ENCODE peak calls at places on chromosomes 13 and 19, in ten cellular contexts. One of them, this sample, is unnamed.

GRCh38 chr19:7705387-7706187 is 3.7 kb upstream of the FCER2 start:
- DNase-seq in esophagus muscularis mucosa: no peak
- DNase-seq in left ventricle myocardium superior: peak; percentile 56
- DNase-seq in lung: peak; percentile 34
- DNase-seq in H7: peak; percentile 31
- DNase-seq in OCI-LY7: peak; percentile 71
- DNase-seq in activated CD4-positive, alpha-beta T cell treated with anti-CD3 and anti-CD28 coated beads, Interleukin-2, amount 50 U/mL, for 24 hours: peak; percentile 43
- DNase-seq in NCI-H1105: no peak
- DNase-seq in stimulated activated CD4-positive, alpha-beta T cell treated with anti-CD3 and anti-CD28 coated beads, Interleukin-12 subunit alpha, Interleukin-12 subunit beta, amount 100 ng/mL, for 48 hours: peak; percentile 63
- DNase-seq in thoracic aorta: no peak
- DNase-seq in this sample: no peak

GRCh38 chr19:10552596-10553053 is 8.9 kb downstream of the ATG4D start:
- DNase-seq in stimulated activated CD4-positive, alpha-beta T cell treated with anti-CD3 and anti-CD28 coated beads, Interleukin-12 subunit alpha, Interleukin-12 subunit beta, amount 100 ng/mL, for 48 hours: no peak
- DNase-seq in left ventricle myocardium superior: no peak
- DNase-seq in NCI-H1105: no peak
- DNase-seq in OCI-LY7: peak; percentile 65
- DNase-seq in activated CD4-positive, alpha-beta T cell treated with anti-CD3 and anti-CD28 coated beads, Interleukin-2, amount 50 U/mL, for 24 hours: no peak
- DNase-seq in thoracic aorta: no peak
- DNase-seq in lung: no peak
- DNase-seq in esophagus muscularis mucosa: no peak
- DNase-seq in H7: peak; percentile 93
- DNase-seq in this sample: peak; percentile 84

GRCh38 chr19:39308531-39309304 is 11.9 kb downstream of the LRFN1 start:
- DNase-seq in lung: no peak
- DNase-seq in left ventricle myocardium superior: no peak
- DNase-seq in NCI-H1105: no peak
- DNase-seq in H7: peak; percentile 93
- DNase-seq in OCI-LY7: no peak
- DNase-seq in stimulated activated CD4-positive, alpha-beta T cell treated with anti-CD3 and anti-CD28 coated beads, Interleukin-12 subunit alpha, Interleukin-12 subunit beta, amount 100 ng/mL, for 48 hours: no peak
- DNase-seq in thoracic aorta: no peak
- DNase-seq in activated CD4-positive, alpha-beta T cell treated with anti-CD3 and anti-CD28 coated beads, Interleukin-2, amount 50 U/mL, for 24 hours: no peak
- DNase-seq in esophagus muscularis mucosa: no peak
- DNase-seq in this sample: peak; percentile 84

GRCh38 chr19:6412111-6412999 is 12.3 kb downstream of the KHSRP start:
- DNase-seq in lung: no peak
- DNase-seq in OCI-LY7: peak; percentile 60
- DNase-seq in left ventricle myocardium superior: peak; percentile 48
- DNase-seq in stimulated activated CD4-positive, alpha-beta T cell treated with anti-CD3 and anti-CD28 coated beads, Interleukin-12 subunit alpha, Interleukin-12 subunit beta, amount 100 ng/mL, for 48 hours: peak; percentile 50
- DNase-seq in NCI-H1105: no peak
- DNase-seq in esophagus muscularis mucosa: no peak
- DNase-seq in thoracic aorta: no peak
- DNase-seq in H7: peak; percentile 95
- DNase-seq in activated CD4-positive, alpha-beta T cell treated with anti-CD3 and anti-CD28 coated beads, Interleukin-2, amount 50 U/mL, for 24 hours: no peak
- DNase-seq in this sample: peak; percentile 90

GRCh38 chr13:40342461-40342860 is 324.0 kb downstream of the FOXO1 start:
- DNase-seq in esophagus muscularis mucosa: no peak
- DNase-seq in OCI-LY7: no peak
- DNase-seq in activated CD4-positive, alpha-beta T cell treated with anti-CD3 and anti-CD28 coated beads, Interleukin-2, amount 50 U/mL, for 24 hours: no peak
- DNase-seq in stimulated activated CD4-positive, alpha-beta T cell treated with anti-CD3 and anti-CD28 coated beads, Interleukin-12 subunit alpha, Interleukin-12 subunit beta, amount 100 ng/mL, for 48 hours: no peak
- DNase-seq in lung: no peak
- DNase-seq in NCI-H1105: no peak
- DNase-seq in left ventricle myocardium superior: no peak
- DNase-seq in thoracic aorta: no peak
- DNase-seq in H7: no peak
- DNase-seq in this sample: no peak

GRCh38 chr13:30334663-30335386 is 27.5 kb upstream of the KATNAL1 start:
- DNase-seq in NCI-H1105: peak; percentile 9
- DNase-seq in left ventricle myocardium superior: no peak
- DNase-seq in OCI-LY7: peak; percentile 60
- DNase-seq in esophagus muscularis mucosa: no peak
- DNase-seq in H7: peak; percentile 58
- DNase-seq in thoracic aorta: no peak
- DNase-seq in stimulated activated CD4-positive, alpha-beta T cell treated with anti-CD3 and anti-CD28 coated beads, Interleukin-12 subunit alpha, Interleukin-12 subunit beta, amount 100 ng/mL, for 48 hours: peak; percentile 71
- DNase-seq in activated CD4-positive, alpha-beta T cell treated with anti-CD3 and anti-CD28 coated beads, Interleukin-2, amount 50 U/mL, for 24 hours: no peak
- DNase-seq in lung: no peak
- DNase-seq in this sample: peak; percentile 53

GRCh38 chr13:111789420-111789819 is 277.5 kb upstream of the SOX1 start:
- DNase-seq in thoracic aorta: no peak
- DNase-seq in NCI-H1105: no peak
- DNase-seq in H7: peak; percentile 18
- DNase-seq in stimulated activated CD4-positive, alpha-beta T cell treated with anti-CD3 and anti-CD28 coated beads, Interleukin-12 subunit alpha, Interleukin-12 subunit beta, amount 100 ng/mL, for 48 hours: no peak
- DNase-seq in left ventricle myocardium superior: no peak
- DNase-seq in activated CD4-positive, alpha-beta T cell treated with anti-CD3 and anti-CD28 coated beads, Interleukin-2, amount 50 U/mL, for 24 hours: no peak
- DNase-seq in esophagus muscularis mucosa: peak; percentile 88
- DNase-seq in OCI-LY7: no peak
- DNase-seq in lung: no peak
- DNase-seq in this sample: peak; percentile 3

GRCh38 chr19:6416658-6417405 is 7.8 kb downstream of the KHSRP start:
- DNase-seq in thoracic aorta: no peak
- DNase-seq in stimulated activated CD4-positive, alpha-beta T cell treated with anti-CD3 and anti-CD28 coated beads, Interleukin-12 subunit alpha, Interleukin-12 subunit beta, amount 100 ng/mL, for 48 hours: no peak
- DNase-seq in H7: peak; percentile 51
- DNase-seq in left ventricle myocardium superior: no peak
- DNase-seq in NCI-H1105: no peak
- DNase-seq in OCI-LY7: no peak
- DNase-seq in lung: no peak
- DNase-seq in esophagus muscularis mucosa: no peak
- DNase-seq in activated CD4-positive, alpha-beta T cell treated with anti-CD3 and anti-CD28 coated beads, Interleukin-2, amount 50 U/mL, for 24 hours: no peak
- DNase-seq in this sample: no peak

GRCh38 chr19:11044436-11044835 is 44.8 kb upstream of the LDLR start:
- DNase-seq in thoracic aorta: no peak
- DNase-seq in lung: no peak
- DNase-seq in left ventricle myocardium superior: no peak
- DNase-seq in OCI-LY7: no peak
- DNase-seq in activated CD4-positive, alpha-beta T cell treated with anti-CD3 and anti-CD28 coated beads, Interleukin-2, amount 50 U/mL, for 24 hours: no peak
- DNase-seq in stimulated activated CD4-positive, alpha-beta T cell treated with anti-CD3 and anti-CD28 coated beads, Interleukin-12 subunit alpha, Interleukin-12 subunit beta, amount 100 ng/mL, for 48 hours: no peak
- DNase-seq in H7: no peak
- DNase-seq in NCI-H1105: no peak
- DNase-seq in esophagus muscularis mucosa: no peak
- DNase-seq in this sample: no peak

GRCh38 chr13:44498969-44499368 is 77.2 kb downstream of the TSC22D1 start:
- DNase-seq in thoracic aorta: no peak
- DNase-seq in lung: no peak
- DNase-seq in H7: no peak
- DNase-seq in activated CD4-positive, alpha-beta T cell treated with anti-CD3 and anti-CD28 coated beads, Interleukin-2, amount 50 U/mL, for 24 hours: no peak
- DNase-seq in left ventricle myocardium superior: no peak
- DNase-seq in stimulated activated CD4-positive, alpha-beta T cell treated with anti-CD3 and anti-CD28 coated beads, Interleukin-12 subunit alpha, Interleukin-12 subunit beta, amount 100 ng/mL, for 48 hours: no peak
- DNase-seq in NCI-H1105: no peak
- DNase-seq in esophagus muscularis mucosa: no peak
- DNase-seq in OCI-LY7: no peak
- DNase-seq in this sample: no peak

GRCh38 chr13:96199315-96199714 is 109.4 kb downstream of the HS6ST3 start:
- DNase-seq in stimulated activated CD4-positive, alpha-beta T cell treated with anti-CD3 and anti-CD28 coated beads, Interleukin-12 subunit alpha, Interleukin-12 subunit beta, amount 100 ng/mL, for 48 hours: no peak
- DNase-seq in NCI-H1105: no peak
- DNase-seq in left ventricle myocardium superior: no peak
- DNase-seq in H7: no peak
- DNase-seq in OCI-LY7: no peak
- DNase-seq in esophagus muscularis mucosa: no peak
- DNase-seq in thoracic aorta: no peak
- DNase-seq in activated CD4-positive, alpha-beta T cell treated with anti-CD3 and anti-CD28 coated beads, Interleukin-2, amount 50 U/mL, for 24 hours: no peak
- DNase-seq in lung: no peak
- DNase-seq in this sample: no peak

This sample was measured in iPS-NIHi11.